ENCODE peak calls at places on chromosomes 11 and 22, in nine cellular contexts. I is AG09319, F is COLO829, M is B cell, W is MM.1S, Q is T-cell, R is left ventricle myocardium inferior, C is AG09309, E is activated gamma-delta T cell treated with Interleukin-2 at 50 U/mL for 16 hours. G is an unnamed sample.

GRCh38 chr22:47020157-47020556 is 257.7 kb downstream of the TBC1D22A start:
- DNase-seq in Q (no peak), C (no peak), W (no peak), E (no peak), R (no peak), I (no peak), F (no peak), M (no peak), G (peak; percentile 11)

GRCh38 chr22:48653929-48654328 is 1173.7 kb downstream of the BRD1 start:
- DNase-seq in E (no peak), I (no peak), M (no peak), F (no peak), C (no peak), W (no peak), R (no peak), Q (no peak), G (no peak)

GRCh38 chr11:17765381-17766359 is 31.1 kb downstream of the KCNC1 start:
- DNase-seq in I (no peak), M (no peak), F (no peak), C (no peak), R (no peak), Q (no peak), E (no peak), W (no peak), G (no peak)

GRCh38 chr11:80773919-80774318 is 1333.1 kb upstream of the TENM4 start:
- DNase-seq in E (no peak), C (no peak), R (no peak), Q (no peak), F (no peak), W (no peak), M (no peak), I (no peak), G (no peak)

GRCh38 chr11:103055174-103055890 is 36.6 kb downstream of the DCUN1D5 start:
- DNase-seq in Q (no peak), R (no peak), M (peak; percentile 14), E (no peak), W (peak; percentile 37), I (peak; percentile 51), C (no peak), F (peak; percentile 26), G (peak; percentile 44)

GRCh38 chr11:17544181-17544622 is at the start of gene USH1C:
- DNase-seq in F (no peak), M (peak; percentile 5), I (no peak), Q (no peak), R (peak; percentile 17), E (no peak), C (no peak), W (no peak), G (peak; percentile 91)

GRCh38 chr11:69541001-69541285 is 59.5 kb downstream of the LINC01488 start:
- DNase-seq in Q (no peak), M (no peak), W (no peak), I (no peak), E (no peak), F (no peak), R (no peak), C (no peak), G (no peak)

GRCh38 chr22:26849575-26849974 is 192.2 kb downstream of the MIAT start:
- DNase-seq in M (no peak), F (no peak), W (no peak), C (no peak), I (no peak), R (no peak), Q (no peak), E (no peak), G (no peak)

GRCh38 chr22:48513929-48514328 is 1313.7 kb downstream of the BRD1 start:
- DNase-seq in C (no peak), W (no peak), R (no peak), Q (no peak), I (no peak), F (no peak), M (no peak), E (no peak), G (no peak)

GRCh38 chr11:64769283-64769682 is 9.1 kb downstream of the SF1 start:
- DNase-seq in Q (no peak), E (no peak), I (no peak), M (no peak), F (no peak), R (no peak), W (no peak), C (no peak), G (no peak)

GRCh38 chr22:44710474-44711235 is 8.7 kb downstream of the PRR5 start:
- DNase-seq in Q (peak; percentile 8), W (no peak), R (no peak), F (no peak), M (peak; percentile 51), C (no peak), E (peak; percentile 35), I (no peak), G (peak; percentile 64)

GRCh38 chr11:129992161-129992944 is 10.3 kb downstream of the PRDM10 start:
- DNase-seq in C (no peak), E (peak; percentile 34), M (peak; percentile 44), I (no peak), W (no peak), F (no peak), R (no peak), Q (peak; percentile 4), G (peak; percentile 82)

GRCh38 chr11:8262552-8263108 is 1.0 kb downstream of the LMO1 start:
- DNase-seq in C (no peak), Q (no peak), M (peak; percentile 64), R (peak; percentile 37), F (no peak), E (no peak), I (peak; percentile 22), W (peak; percentile 12), G (no peak)

GRCh38 chr11:85643255-85643654 is 4.5 kb upstream of the TMEM126A start:
- DNase-seq in W (no peak), F (no peak), C (peak; percentile 28), Q (no peak), R (peak; percentile 35), M (no peak), E (no peak), I (no peak), G (no peak)

GRCh38 chr22:39901519-39902146 is 749 bp downstream of the GRAP2 start:
- DNase-seq in R (no peak), F (no peak), W (no peak), I (no peak), Q (no peak), E (no peak), M (no peak), C (no peak), G (no peak)

GRCh38 chr11:65549088-65549487 is 9.1 kb downstream of the LTBP3 start:
- DNase-seq in M (no peak), E (no peak), Q (no peak), F (no peak), C (no peak), R (no peak), W (no peak), I (no peak), G (no peak)

GRCh38 chr11:17386331-17387084 is 2.0 kb downstream of the KCNJ11 start:
- DNase-seq in Q (no peak), R (peak; percentile 65), C (no peak), W (peak; percentile 78), I (no peak), E (peak; percentile 19), M (peak; percentile 60), F (peak; percentile 39), G (peak; percentile 60)